ENCODE peak calls at places on chromosomes 1 and 21, in nine cellular contexts. W, S, G, D, Y, R, F, X and Z are unnamed samples.

GRCh38 chr21:44711327-44712202 is at the start of gene TSPEAR:
- DNase-seq in X (peak; percentile 68), F (no peak), S (no peak), R (no peak), Y (no peak), G (peak; percentile 12), W (peak; percentile 76), D (no peak), Z (peak; percentile 56)

GRCh38 chr1:115499253-115499652 is 142.5 kb upstream of the VANGL1 start:
- DNase-seq in D (no peak), W (no peak), Y (no peak), F (no peak), G (no peak), X (no peak), S (no peak), R (no peak), Z (no peak)

GRCh38 chr1:64474639-64475038 is 4.7 kb downstream of the CACHD1 start:
- DNase-seq in R (no peak), W (no peak), D (peak; percentile 85), G (peak; percentile 91), Y (no peak), S (peak; percentile 8), X (no peak), F (peak; percentile 62), Z (peak; percentile 68)

GRCh38 chr1:238653693-238654321 is 732.6 kb upstream of the CHRM3 start:
- DNase-seq in S (peak; percentile 93), W (no peak), X (no peak), D (no peak), G (no peak), Y (no peak), R (no peak), F (no peak), Z (no peak)

GRCh38 chr1:156592910-156593732 is 1.5 kb downstream of the NAXE start:
- DNase-seq in G (no peak), R (no peak), F (no peak), D (no peak), S (peak; percentile 0), Y (no peak), W (no peak), X (no peak), Z (no peak)

GRCh38 chr1:145983959-145984830 is 12.2 kb downstream of the TXNIP start:
- DNase-seq in W (no peak), R (no peak), S (no peak), Y (no peak), X (no peak), D (no peak), G (no peak), F (peak; percentile 68), Z (no peak)

GRCh38 chr1:244705268-244706234 is 52.6 kb downstream of the DESI2 start:
- DNase-seq in G (peak; percentile 18), D (no peak), X (no peak), Y (no peak), F (peak; percentile 38), S (no peak), R (no peak), W (no peak), Z (no peak)

GRCh38 chr21:18204931-18205330 is 39.7 kb upstream of the CHODL start:
- DNase-seq in G (no peak), W (peak; percentile 24), R (no peak), S (no peak), X (peak; percentile 35), D (no peak), Y (no peak), F (no peak), Z (no peak)

GRCh38 chr1:226787071-226787470 is 48.0 kb upstream of the ITPKB start:
- DNase-seq in F (no peak), D (no peak), G (no peak), X (no peak), W (no peak), Y (no peak), S (no peak), R (no peak), Z (no peak)

GRCh38 chr1:222582099-222582774 is 7.5 kb downstream of the TAF1A start:
- DNase-seq in G (no peak), D (no peak), F (no peak), Y (no peak), S (peak; percentile 40), R (no peak), W (peak; percentile 67), X (no peak), Z (no peak)

GRCh38 chr1:230899845-230900251 is 31.5 kb upstream of the C1orf198 start:
- DNase-seq in S (peak; percentile 95), W (no peak), F (no peak), R (no peak), Y (no peak), X (no peak), D (no peak), G (no peak), Z (no peak)

GRCh38 chr1:228209657-228210056 is 1.8 kb downstream of the OBSCN start:
- DNase-seq in G (no peak), D (no peak), R (no peak), S (no peak), X (no peak), W (no peak), Y (no peak), F (no peak), Z (no peak)

GRCh38 chr1:53545663-53546408 is 86.6 kb downstream of the DMRTB1 start:
- DNase-seq in Y (no peak), F (no peak), R (no peak), S (no peak), X (no peak), W (no peak), D (no peak), G (no peak), Z (peak; percentile 66)

GRCh38 chr1:117061986-117062415 is 1.9 kb downstream of the TTF2 start:
- DNase-seq in R (no peak), X (no peak), D (no peak), W (no peak), F (no peak), Y (no peak), S (peak; percentile 89), G (no peak), Z (no peak)

GRCh38 chr1:161033751-161034150 is 5.0 kb downstream of the TSTD1 start:
- DNase-seq in X (no peak), Y (no peak), D (no peak), G (no peak), W (peak; percentile 68), R (no peak), S (no peak), F (no peak), Z (no peak)

GRCh38 chr1:88612783-88613182 is 71.3 kb upstream of the PKN2 start:
- DNase-seq in F (peak; percentile 99), X (no peak), W (no peak), Y (no peak), R (no peak), D (no peak), S (no peak), G (no peak), Z (no peak)

GRCh38 chr1:11858613-11858967 is at the start of gene NPPB:
- DNase-seq in R (no peak), G (no peak), X (no peak), D (no peak), S (no peak), W (no peak), Y (no peak), F (no peak), Z (no peak)
- H3K27me3 ChIP-seq in R (peaks cover 31% of the 10 kb centered on the region), G (peaks cover 22% of the 10 kb centered on the region), X (peaks cover 39% of the 10 kb centered on the region), D (peaks cover 17% of the 10 kb centered on the region), S (peaks cover 28% of the 10 kb centered on the region), W (no peaks in the 10 kb centered on the region), Y (peaks cover 13% of the 10 kb centered on the region), F (peaks cover 2% of the 10 kb centered on the region), Z (no peaks in the 10 kb centered on the region)

GRCh38 chr1:3898475-3898735 is 1.7 kb downstream of the C1orf174 start:
- DNase-seq in R (no peak), G (no peak), Y (no peak), D (no peak), F (no peak), S (no peak), W (no peak), X (no peak), Z (no peak)
- H3K27ac ChIP-seq in R (no peak overlapping the region), G (no peak overlapping the region), Y (no peak overlapping the region), D (no peak overlapping the region), F (no peak overlapping the region), S (no peak overlapping the region), W (no peak overlapping the region), X (no peak overlapping the region), Z (no peak overlapping the region)

GRCh38 chr21:41763398-41763931 is 3.4 kb downstream of the RIPK4 start:
- DNase-seq in D (peak; percentile 63), F (no peak), W (peak; percentile 65), R (no peak), S (no peak), X (peak; percentile 48), G (peak; percentile 31), Y (no peak), Z (no peak)

GRCh38 chr21:41765393-41765950 is 1.4 kb downstream of the RIPK4 start:
- DNase-seq in G (no peak), Y (no peak), D (no peak), F (no peak), R (no peak), W (no peak), X (no peak), S (no peak), Z (no peak)

GRCh38 chr21:41762753-41763152 is 4.1 kb downstream of the RIPK4 start:
- DNase-seq in F (no peak), D (no peak), Y (no peak), W (no peak), S (no peak), X (no peak), G (no peak), R (no peak), Z (no peak)

GRCh38 chr21:41764558-41765392 is 2.1 kb downstream of the RIPK4 start:
- DNase-seq in X (no peak), S (no peak), F (peak; percentile 69), D (no peak), R (no peak), W (no peak), Y (no peak), G (peak; percentile 76), Z (no peak)

GRCh38 chr21:41763996-41764395 is 2.9 kb downstream of the RIPK4 start:
- DNase-seq in W (no peak), R (no peak), D (no peak), Y (no peak), S (no peak), G (peak; percentile 11), F (no peak), X (no peak), Z (no peak)
- H3K27me3 ChIP-seq in W (peaks cover 3% of the 10 kb centered on the region), R (peaks cover 35% of the 10 kb centered on the region), D (no peaks in the 10 kb centered on the region), Y (peaks cover 8% of the 10 kb centered on the region), S (peaks cover 54% of the 10 kb centered on the region), G (no peaks in the 10 kb centered on the region), F (no peaks in the 10 kb centered on the region), X (peaks cover 90% of the 10 kb centered on the region), Z (peaks cover 9% of the 10 kb centered on the region)

DNA sequence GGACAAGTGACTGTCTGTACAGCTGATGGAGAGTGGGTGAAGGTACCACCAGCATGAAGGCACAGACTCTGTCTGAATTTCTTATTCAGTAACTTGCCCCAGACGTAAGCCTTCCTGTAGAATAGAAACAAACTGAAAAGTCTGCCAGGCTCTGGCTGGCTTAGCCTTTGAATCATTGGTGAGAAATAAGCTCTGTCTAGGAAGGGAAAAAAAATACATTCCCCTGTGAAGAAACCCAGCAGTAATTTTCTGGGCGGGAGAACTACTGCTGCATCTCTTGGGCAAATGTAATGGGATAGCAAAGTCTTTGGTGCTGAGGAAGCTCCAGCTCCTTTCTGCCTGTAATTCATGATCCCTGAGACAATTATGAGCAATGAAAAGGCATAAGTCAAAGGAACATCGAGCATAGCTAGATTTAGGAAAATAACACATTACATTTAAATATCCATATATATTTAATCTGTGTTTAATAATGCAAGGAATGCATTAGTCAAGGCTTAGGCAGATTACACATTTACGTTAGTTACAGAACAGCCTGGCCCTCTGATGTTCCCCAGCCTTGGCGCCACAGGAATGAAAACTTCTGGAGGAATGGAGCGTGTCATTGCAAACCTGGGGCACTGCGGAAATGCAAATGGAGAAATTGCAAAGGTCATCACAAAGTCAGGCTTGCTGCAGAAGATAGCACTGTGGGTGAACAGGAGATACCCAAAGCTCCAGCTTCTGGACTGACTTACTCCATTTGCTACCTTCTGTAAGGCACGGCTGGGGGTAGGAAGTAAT is 216.3 kb upstream of the CAMK1G start:
- DNase-seq in F (no peak), W (no peak), S (peak; percentile 85), R (no peak), D (no peak), Y (no peak), X (no peak), G (no peak), Z (no peak)
- H3K27ac ChIP-seq in F (no peak overlapping the region), W (no peak overlapping the region), S (no peak overlapping the region), R (no peak overlapping the region), D (peak overlapping the region; percentile 24), Y (no peak overlapping the region), X (no peak overlapping the region), G (no peak overlapping the region), Z (no peak overlapping the region)